ENCODE peak calls at places on chromosomes 7 and 10, in seven cellular contexts. B, T, P, G, Y, S and Q are unnamed samples.

GRCh38 chr10:88657901-88658300 is 6.3 kb upstream of the LIPF start:
- DNase-seq in B (no peak), T (no peak), P (no peak), G (no peak), Y (no peak), S (no peak), Q (no peak)

GRCh38 chr7:6232534-6232933 is 39.9 kb downstream of the CYTH3 start:
- DNase-seq in B (no peak), T (peak), P (no peak), G (no peak), Y (peak), S (no peak), Q (no peak)

GRCh38 chr7:112995091-112995824 is 91.4 kb downstream of the GPR85 start:
- DNase-seq in B (no peak), T (peak), P (no peak), G (no peak), Y (no peak), S (no peak), Q (no peak)

GRCh38 chr7:108001759-108002725 is 919 bp downstream of the LAMB1 start:
- DNase-seq in B (no peak), T (peak), P (no peak), G (peak), Y (no peak), S (no peak), Q (no peak)

GRCh38 chr10:50417906-50418697 is 166.8 kb upstream of the ASAH2 start:
- DNase-seq in B (peak), T (peak), P (peak), G (peak), Y (peak), S (peak), Q (no peak)

GRCh38 chr7:56174346-56175085 is 58.3 kb upstream of the NUPR2 start:
- DNase-seq in B (no peak), T (peak), P (no peak), G (no peak), Y (no peak), S (no peak), Q (no peak)

GRCh38 chr7:130989006-130989795 is 255.2 kb upstream of the KLF14 start:
- DNase-seq in B (no peak), T (no peak), P (no peak), G (no peak), Y (no peak), S (no peak), Q (no peak)

GRCh38 chr7:40019558-40019957 is 69.5 kb downstream of the CDK13 start:
- DNase-seq in B (no peak), T (no peak), P (no peak), G (no peak), Y (no peak), S (no peak), Q (no peak)

GRCh38 chr10:124085680-124086079 is 7.7 kb downstream of the CHST15 start:
- DNase-seq in B (no peak), T (no peak), P (no peak), G (no peak), Y (no peak), S (no peak), Q (no peak)

GRCh38 chr7:101243786-101244384 is 996 bp downstream of the FIS1 start:
- DNase-seq in B (no peak), T (no peak), P (no peak), G (peak), Y (no peak), S (no peak), Q (no peak)

GRCh38 chr7:151853896-151854807 is 22.8 kb downstream of the PRKAG2 start:
- DNase-seq in B (no peak), T (peak), P (no peak), G (no peak), Y (no peak), S (no peak), Q (no peak)

GRCh38 chr10:128657508-128657907 is 531.3 kb upstream of the MKI67 start:
- DNase-seq in B (no peak), T (no peak), P (no peak), G (no peak), Y (no peak), S (no peak), Q (no peak)

GRCh38 chr10:125742465-125742864 is 23.0 kb downstream of the EDRF1 start:
- DNase-seq in B (no peak), T (no peak), P (no peak), G (no peak), Y (no peak), S (no peak), Q (no peak)